ENCODE peak calls at places on chromosome 15, in nine cellular contexts. Y is mammary epithelial cell, B is hepatocyte, I is lower leg skin, S is adrenal gland, H is breast epithelium, G is gastrocnemius medialis, X is stomach, R is transverse colon. V is an unnamed sample.

GRCh38 chr15:59062985-59063384 is 42.0 kb upstream of the CCNB2 start:
- DNase-seq in Y (no peak), B (no peak), I (no peak), S (no peak), H (no peak), G (no peak), X (no peak), R (no peak), V (peak; percentile 35)

GRCh38 chr15:77821188-77821958 is 188.7 kb upstream of the LINGO1 start:
- DNase-seq in Y (peak; percentile 36), B (peak; percentile 84), I (no peak), S (peak; percentile 67), H (no peak), G (no peak), X (peak; percentile 63), R (peak; percentile 46), V (peak; percentile 56)

GRCh38 chr15:99017322-99017701 is 9.7 kb upstream of the PGPEP1L start:
- DNase-seq in Y (no peak), B (no peak), I (no peak), S (no peak), H (no peak), G (no peak), X (no peak), R (no peak), V (no peak)

GRCh38 chr15:67127925-67128324 is 62.5 kb downstream of the SMAD3 start:
- DNase-seq in Y (peak; percentile 98), B (peak; percentile 41), I (no peak), S (no peak), H (no peak), G (no peak), X (no peak), R (no peak), V (peak; percentile 98)

GRCh38 chr15:59203026-59203425 is 3.6 kb upstream of the LDHAL6B start:
- DNase-seq in Y (no peak), B (no peak), I (no peak), S (no peak), H (no peak), G (no peak), X (no peak), R (no peak), V (no peak)

GRCh38 chr15:78340243-78341056 is at the start of gene CRABP1:
- DNase-seq in Y (no peak), B (peak; percentile 61), I (no peak), S (no peak), H (no peak), G (no peak), X (no peak), R (no peak), V (no peak)

GRCh38 chr15:55279746-55280351 is 9.8 kb downstream of the RAB27A start:
- DNase-seq in Y (peak; percentile 84), B (peak; percentile 61), I (no peak), S (peak; percentile 77), H (no peak), G (no peak), X (no peak), R (peak; percentile 34), V (peak; percentile 97)

GRCh38 chr15:67863442-67863987 is 23.7 kb upstream of the RNU6-1 start:
- DNase-seq in Y (peak; percentile 56), B (peak; percentile 92), I (peak; percentile 94), S (peak; percentile 80), H (peak; percentile 73), G (peak; percentile 69), X (peak; percentile 87), R (peak; percentile 81), V (peak; percentile 78)

GRCh38 chr15:88057836-88058235 is 198.7 kb downstream of the NTRK3 start:
- DNase-seq in Y (no peak), B (no peak), I (no peak), S (no peak), H (no peak), G (no peak), X (no peak), R (no peak), V (no peak)

GRCh38 chr15:87756072-87756471 is 500.5 kb downstream of the NTRK3 start:
- DNase-seq in Y (no peak), B (no peak), I (no peak), S (no peak), H (no peak), G (no peak), X (no peak), R (no peak), V (no peak)

GRCh38 chr15:51759557-51760070 is 8.2 kb downstream of the TMOD2 start:
- DNase-seq in Y (peak; percentile 59), B (peak; percentile 43), I (no peak), S (peak; percentile 37), H (no peak), G (peak; percentile 21), X (no peak), R (peak; percentile 41), V (peak; percentile 89)
- TF ChIP-seq CTCF in Y (no peak), B (no peak), I (no peak), S (no peak), H (no peak), G (no peak), X (no peak), R (no peak), V (peak; percentile 29)

GRCh38 chr15:71203573-71204444 is 88.5 kb downstream of the THSD4 start:
- DNase-seq in Y (no peak), B (no peak), I (peak; percentile 45), S (no peak), H (no peak), G (no peak), X (no peak), R (no peak), V (no peak)

GRCh38 chr15:71202712-71203111 is 87.4 kb downstream of the THSD4 start:
- DNase-seq in Y (no peak), B (no peak), I (peak; percentile 61), S (no peak), H (no peak), G (no peak), X (no peak), R (no peak), V (no peak)

GRCh38 chr15:71201471-71201870 is 86.2 kb downstream of the THSD4 start:
- DNase-seq in Y (no peak), B (peak; percentile 70), I (peak; percentile 76), S (no peak), H (no peak), G (no peak), X (peak; percentile 38), R (peak; percentile 11), V (peak; percentile 45)

DNA sequence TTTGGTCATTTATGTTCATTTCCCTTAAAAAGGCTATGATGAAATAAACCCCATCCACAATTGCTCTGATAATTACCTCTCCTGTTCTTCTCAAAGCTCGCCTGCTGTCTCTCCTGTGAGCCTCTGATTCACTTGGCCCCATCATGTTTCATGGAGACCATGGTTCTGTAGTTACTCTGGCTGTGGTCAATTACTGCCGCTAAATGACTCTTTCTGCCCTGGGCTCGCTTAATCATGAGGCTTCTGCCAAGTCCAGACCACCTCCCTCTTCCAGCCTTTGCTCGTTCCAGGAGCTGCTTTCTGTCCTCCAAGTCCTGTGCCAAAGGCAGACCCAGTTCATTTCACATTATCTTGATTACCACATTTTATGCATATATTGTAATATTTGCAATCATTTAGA is 91.9 kb downstream of the THSD4 start:
- DNase-seq in Y (no peak), B (no peak), I (peak; percentile 14), S (no peak), H (no peak), G (no peak), X (no peak), R (no peak), V (no peak)
- H3K4me3 ChIP-seq in Y (no peak overlapping the region), B (no peak overlapping the region), I (no peak overlapping the region), S (no peak overlapping the region), H (no peak overlapping the region), G (no peak overlapping the region), X (no peak overlapping the region), R (no peak overlapping the region), V (no peak overlapping the region)

GRCh38 chr15:94380798-94381197 is 149.4 kb downstream of the MCTP2 start:
- DNase-seq in Y (no peak), B (no peak), I (no peak), S (no peak), H (no peak), G (no peak), X (no peak), R (no peak), V (no peak)

GRCh38 chr15:94381384-94381783 is 150.0 kb downstream of the MCTP2 start:
- DNase-seq in Y (no peak), B (no peak), I (no peak), S (no peak), H (no peak), G (no peak), X (no peak), R (no peak), V (no peak)

GRCh38 chr15:94370197-94370987 is 139.0 kb downstream of the MCTP2 start:
- DNase-seq in Y (no peak), B (no peak), I (no peak), S (no peak), H (no peak), G (no peak), X (no peak), R (no peak), V (no peak)

DNA sequence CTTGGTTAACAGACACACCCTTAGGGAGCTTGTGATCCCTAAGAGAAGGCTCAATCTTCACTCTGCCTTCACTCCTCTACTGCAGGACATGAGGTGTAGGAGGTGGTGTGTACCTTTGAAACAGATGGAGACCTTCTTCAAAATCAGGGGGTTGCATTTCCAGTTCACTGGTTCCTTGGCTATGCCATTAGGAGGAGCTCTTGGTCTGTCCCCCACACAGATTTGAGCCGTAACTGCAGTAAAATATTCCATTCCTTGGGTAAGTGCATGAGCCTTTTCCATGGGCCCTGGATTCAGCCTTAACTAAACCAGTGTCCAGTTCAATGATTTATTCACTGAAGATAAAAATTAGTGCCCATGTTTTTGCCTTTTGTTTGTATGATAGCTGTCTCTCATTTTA is 144.6 kb downstream of the MCTP2 start:
- DNase-seq in Y (no peak), B (no peak), I (no peak), S (no peak), H (no peak), G (no peak), X (no peak), R (no peak), V (peak; percentile 17)
- TF ChIP-seq CTCF in Y (no peak), B (no peak), I (no peak), S (no peak), H (no peak), G (no peak), X (no peak), R (no peak), V (peak; percentile 26)

GRCh38 chr15:69994429-69995201 is 103.1 kb downstream of the TLE3 start:
- DNase-seq in Y (no peak), B (peak; percentile 32), I (no peak), S (no peak), H (no peak), G (no peak), X (no peak), R (peak; percentile 29), V (no peak)

GRCh38 chr15:69997701-69998273 is 99.9 kb downstream of the TLE3 start:
- DNase-seq in Y (peak; percentile 14), B (peak; percentile 65), I (peak; percentile 87), S (no peak), H (peak; percentile 86), G (peak; percentile 19), X (peak; percentile 57), R (peak; percentile 84), V (no peak)

GRCh38 chr15:69998541-69999391 is 99.0 kb downstream of the TLE3 start:
- DNase-seq in Y (no peak), B (no peak), I (no peak), S (no peak), H (no peak), G (no peak), X (no peak), R (no peak), V (no peak)

GRCh38 chr15:69996321-69996720 is 101.4 kb downstream of the TLE3 start:
- DNase-seq in Y (no peak), B (no peak), I (no peak), S (no peak), H (no peak), G (no peak), X (no peak), R (no peak), V (no peak)

GRCh38 chr15:69996842-69997478 is 100.8 kb downstream of the TLE3 start:
- DNase-seq in Y (no peak), B (peak; percentile 76), I (no peak), S (no peak), H (peak; percentile 57), G (no peak), X (peak; percentile 70), R (peak; percentile 82), V (no peak)
- H3K4me3 ChIP-seq in Y (no peak overlapping the region), B (no peak overlapping the region), I (no peak overlapping the region), S (no peak overlapping the region), H (no peak overlapping the region), G (no peak overlapping the region), X (no peak overlapping the region), R (no peak overlapping the region), V (no peak overlapping the region)